ENCODE peak calls at places on chromosomes 1 and 21, in five cellular contexts. One of them, this sample, is unnamed.

GRCh38 chr1:216812966-216813365 is 89.7 kb upstream of the ESRRG start:
- DNase-seq in choroid plexus epithelial cell: peak
- DNase-seq in NCI-H1417: no peak
- DNase-seq in 8988T: no peak
- DNase-seq in NCI-H460: no peak
- DNase-seq in this sample: peak

GRCh38 chr1:26790551-26790953 is 2.8 kb downstream of the PIGV start:
- DNase-seq in choroid plexus epithelial cell: no peak
- DNase-seq in NCI-H1417: no peak
- DNase-seq in 8988T: no peak
- DNase-seq in NCI-H460: no peak
- DNase-seq in this sample: no peak

GRCh38 chr1:7388488-7389185 is 382.5 kb upstream of the VAMP3 start:
- DNase-seq in choroid plexus epithelial cell: no peak
- DNase-seq in NCI-H1417: peak
- DNase-seq in 8988T: no peak
- DNase-seq in NCI-H460: no peak
- DNase-seq in this sample: no peak

GRCh38 chr1:234934611-234935033 is 194.0 kb downstream of the TOMM20 start:
- DNase-seq in choroid plexus epithelial cell: peak
- DNase-seq in NCI-H1417: no peak
- DNase-seq in 8988T: no peak
- DNase-seq in NCI-H460: no peak
- DNase-seq in this sample: peak

GRCh38 chr1:199612976-199613774 is 414.3 kb upstream of the NR5A2 start:
- DNase-seq in choroid plexus epithelial cell: peak
- DNase-seq in NCI-H1417: no peak
- DNase-seq in 8988T: no peak
- DNase-seq in NCI-H460: no peak
- DNase-seq in this sample: peak

GRCh38 chr1:228997721-228998144 is 262.5 kb downstream of the RHOU start:
- DNase-seq in choroid plexus epithelial cell: no peak
- DNase-seq in NCI-H1417: no peak
- DNase-seq in 8988T: no peak
- DNase-seq in NCI-H460: no peak
- DNase-seq in this sample: no peak

GRCh38 chr21:43929217-43929971 is 64.4 kb downstream of the AGPAT3 start:
- DNase-seq in choroid plexus epithelial cell: no peak
- DNase-seq in NCI-H1417: no peak
- DNase-seq in 8988T: no peak
- DNase-seq in NCI-H460: no peak
- DNase-seq in this sample: no peak

GRCh38 chr21:42220138-42220701 is 1.3 kb downstream of the ABCG1 start:
- DNase-seq in choroid plexus epithelial cell: peak
- DNase-seq in NCI-H1417: peak
- DNase-seq in 8988T: peak
- DNase-seq in NCI-H460: peak
- DNase-seq in this sample: peak

GRCh38 chr1:85278853-85279314 is 2.5 kb upstream of the BCL10 start:
- DNase-seq in choroid plexus epithelial cell: peak
- DNase-seq in NCI-H1417: no peak
- DNase-seq in 8988T: no peak
- DNase-seq in NCI-H460: peak
- DNase-seq in this sample: peak

GRCh38 chr1:106768077-106768476 is 288.4 kb upstream of the PRMT6 start:
- DNase-seq in choroid plexus epithelial cell: peak
- DNase-seq in NCI-H1417: no peak
- DNase-seq in 8988T: no peak
- DNase-seq in NCI-H460: no peak
- DNase-seq in this sample: no peak

GRCh38 chr1:112061852-112062451 is 72.5 kb upstream of the KCND3 start:
- DNase-seq in choroid plexus epithelial cell: no peak
- DNase-seq in NCI-H1417: no peak
- DNase-seq in 8988T: no peak
- DNase-seq in NCI-H460: no peak
- DNase-seq in this sample: no peak

GRCh38 chr21:33101300-33102005 is 31.5 kb downstream of the OLIG1 start:
- DNase-seq in choroid plexus epithelial cell: no peak
- DNase-seq in NCI-H1417: no peak
- DNase-seq in 8988T: no peak
- DNase-seq in NCI-H460: no peak
- DNase-seq in this sample: no peak

GRCh38 chr1:7664893-7665250 is 106.2 kb upstream of the VAMP3 start:
- DNase-seq in choroid plexus epithelial cell: no peak
- DNase-seq in NCI-H1417: no peak
- DNase-seq in 8988T: no peak
- DNase-seq in NCI-H460: no peak
- DNase-seq in this sample: no peak

GRCh38 chr1:39980555-39981313 is 25.8 kb downstream of the MFSD2A start:
- DNase-seq in choroid plexus epithelial cell: no peak
- DNase-seq in NCI-H1417: no peak
- DNase-seq in 8988T: no peak
- DNase-seq in NCI-H460: no peak
- DNase-seq in this sample: no peak

GRCh38 chr1:4585216-4585615 is 69.2 kb upstream of the AJAP1 start:
- DNase-seq in choroid plexus epithelial cell: no peak
- DNase-seq in NCI-H1417: no peak
- DNase-seq in 8988T: no peak
- DNase-seq in NCI-H460: peak
- DNase-seq in this sample: no peak

GRCh38 chr1:231866392-231867331 is 240.1 kb downstream of the DISC1 start:
- DNase-seq in choroid plexus epithelial cell: peak
- DNase-seq in NCI-H1417: peak
- DNase-seq in 8988T: no peak
- DNase-seq in NCI-H460: peak
- DNase-seq in this sample: peak

GRCh38 chr21:43195131-43196021 is 26.6 kb downstream of the CRYAA start:
- DNase-seq in choroid plexus epithelial cell: peak
- DNase-seq in NCI-H1417: no peak
- DNase-seq in 8988T: no peak
- DNase-seq in NCI-H460: no peak
- DNase-seq in this sample: peak

GRCh38 chr1:15384301-15384901 is 25.3 kb upstream of the EFHD2 start:
- DNase-seq in choroid plexus epithelial cell: peak
- DNase-seq in NCI-H1417: no peak
- DNase-seq in 8988T: no peak
- DNase-seq in NCI-H460: no peak
- DNase-seq in this sample: no peak

GRCh38 chr1:225926551-225927113 is 2.6 kb upstream of the PYCR2 start:
- DNase-seq in choroid plexus epithelial cell: no peak
- DNase-seq in NCI-H1417: no peak
- DNase-seq in 8988T: no peak
- DNase-seq in NCI-H460: no peak
- DNase-seq in this sample: peak

GRCh38 chr1:210292276-210292851 is 36.3 kb upstream of the HHAT start:
- DNase-seq in choroid plexus epithelial cell: no peak
- DNase-seq in NCI-H1417: peak
- DNase-seq in 8988T: peak
- DNase-seq in NCI-H460: peak
- DNase-seq in this sample: no peak

GRCh38 chr1:40708750-40709099 is 17.2 kb downstream of the NFYC start:
- DNase-seq in choroid plexus epithelial cell: peak
- DNase-seq in NCI-H1417: no peak
- DNase-seq in 8988T: no peak
- DNase-seq in NCI-H460: peak
- DNase-seq in this sample: peak

GRCh38 chr1:226735576-226735975 is 3.5 kb downstream of the ITPKB start:
- DNase-seq in choroid plexus epithelial cell: no peak
- DNase-seq in NCI-H1417: no peak
- DNase-seq in 8988T: no peak
- DNase-seq in NCI-H460: no peak
- DNase-seq in this sample: no peak

GRCh38 chr1:20555758-20556120 is 3.4 kb downstream of the FAM43B start:
- DNase-seq in choroid plexus epithelial cell: no peak
- DNase-seq in NCI-H1417: no peak
- DNase-seq in 8988T: no peak
- DNase-seq in NCI-H460: no peak
- DNase-seq in this sample: no peak

GRCh38 chr1:213985181-213986019 is 2.4 kb upstream of the PROX1 start:
- DNase-seq in choroid plexus epithelial cell: no peak
- DNase-seq in NCI-H1417: no peak
- DNase-seq in 8988T: no peak
- DNase-seq in NCI-H460: no peak
- DNase-seq in this sample: no peak

GRCh38 chr1:27623327-27624212 is 11.4 kb downstream of the FGR start:
- DNase-seq in choroid plexus epithelial cell: no peak
- DNase-seq in NCI-H1417: no peak
- DNase-seq in 8988T: no peak
- DNase-seq in NCI-H460: no peak
- DNase-seq in this sample: no peak

GRCh38 chr1:164064501-164064900 is 494.5 kb upstream of the PBX1 start:
- DNase-seq in choroid plexus epithelial cell: peak
- DNase-seq in NCI-H1417: no peak
- DNase-seq in 8988T: no peak
- DNase-seq in NCI-H460: no peak
- DNase-seq in this sample: peak

GRCh38 chr1:181134543-181135461 is 46.3 kb downstream of the IER5 start:
- DNase-seq in choroid plexus epithelial cell: peak
- DNase-seq in NCI-H1417: peak
- DNase-seq in 8988T: no peak
- DNase-seq in NCI-H460: peak
- DNase-seq in this sample: peak

GRCh38 chr1:1616045-1616821 is 933 bp downstream of the MIB2 start:
- DNase-seq in choroid plexus epithelial cell: no peak
- DNase-seq in NCI-H1417: peak
- DNase-seq in 8988T: no peak
- DNase-seq in NCI-H460: no peak
- DNase-seq in this sample: no peak

GRCh38 chr1:2617981-2618470 is 14.8 kb downstream of the MMEL1 start:
- DNase-seq in choroid plexus epithelial cell: no peak
- DNase-seq in NCI-H1417: peak
- DNase-seq in 8988T: no peak
- DNase-seq in NCI-H460: no peak
- DNase-seq in this sample: no peak

GRCh38 chr1:47390843-47391242 is 25.2 kb upstream of the FOXE3 start:
- DNase-seq in choroid plexus epithelial cell: no peak
- DNase-seq in NCI-H1417: no peak
- DNase-seq in 8988T: no peak
- DNase-seq in NCI-H460: no peak
- DNase-seq in this sample: no peak

GRCh38 chr1:75308365-75308764 is 174.2 kb downstream of the LHX8 start:
- DNase-seq in choroid plexus epithelial cell: no peak
- DNase-seq in NCI-H1417: peak
- DNase-seq in 8988T: no peak
- DNase-seq in NCI-H460: no peak
- DNase-seq in this sample: no peak

GRCh38 chr21:34017127-34017961 is 56.0 kb upstream of the MRPS6 start:
- DNase-seq in choroid plexus epithelial cell: peak
- DNase-seq in NCI-H1417: no peak
- DNase-seq in 8988T: no peak
- DNase-seq in NCI-H460: no peak
- DNase-seq in this sample: peak

GRCh38 chr1:199909137-199909536 is 118.4 kb upstream of the NR5A2 start:
- DNase-seq in choroid plexus epithelial cell: no peak
- DNase-seq in NCI-H1417: peak
- DNase-seq in 8988T: no peak
- DNase-seq in NCI-H460: no peak
- DNase-seq in this sample: peak

GRCh38 chr1:39507230-39507928 is 15.9 kb downstream of the BMP8A start:
- DNase-seq in choroid plexus epithelial cell: peak
- DNase-seq in NCI-H1417: peak
- DNase-seq in 8988T: peak
- DNase-seq in NCI-H460: no peak
- DNase-seq in this sample: no peak

GRCh38 chr1:241606544-241606943 is 33.6 kb downstream of the CHML start:
- DNase-seq in choroid plexus epithelial cell: no peak
- DNase-seq in NCI-H1417: no peak
- DNase-seq in 8988T: no peak
- DNase-seq in NCI-H460: no peak
- DNase-seq in this sample: no peak

GRCh38 chr1:159790237-159790917 is 9.6 kb downstream of the DUSP23 start:
- DNase-seq in choroid plexus epithelial cell: peak
- DNase-seq in NCI-H1417: peak
- DNase-seq in 8988T: no peak
- DNase-seq in NCI-H460: peak
- DNase-seq in this sample: peak

GRCh38 chr21:39568380-39568779 is 44.4 kb upstream of the B3GALT5 start:
- DNase-seq in choroid plexus epithelial cell: no peak
- DNase-seq in NCI-H1417: peak
- DNase-seq in 8988T: no peak
- DNase-seq in NCI-H460: no peak
- DNase-seq in this sample: no peak

GRCh38 chr21:43764576-43765495 is 11.3 kb downstream of the CSTB start:
- DNase-seq in choroid plexus epithelial cell: peak
- DNase-seq in NCI-H1417: no peak
- DNase-seq in 8988T: no peak
- DNase-seq in NCI-H460: no peak
- DNase-seq in this sample: peak

GRCh38 chr1:27527223-27527856 is 37.4 kb upstream of the WASF2 start:
- DNase-seq in choroid plexus epithelial cell: peak
- DNase-seq in NCI-H1417: peak
- DNase-seq in 8988T: no peak
- DNase-seq in NCI-H460: no peak
- DNase-seq in this sample: peak

GRCh38 chr1:32305310-32305709 is 13.4 kb downstream of the HDAC1 start:
- DNase-seq in choroid plexus epithelial cell: no peak
- DNase-seq in NCI-H1417: no peak
- DNase-seq in 8988T: no peak
- DNase-seq in NCI-H460: no peak
- DNase-seq in this sample: no peak

This sample was measured in iris pigment epithelial cell.